ENCODE peak calls at places on chromosomes 12 and 14, in eight cellular contexts. A is keratinocyte, I is aorta, X is NCI-H1092 treated with DMSO at 0.1 percent for 48 hours, F is body of pancreas, E is GM04504, L is H4, U is PC-3. P is an unnamed sample.

GRCh38 chr12:62006076-62006732 is 254.0 kb upstream of the USP15 start:
- DNase-seq in U (peak; percentile 63), L (peak; percentile 47), I (no peak), X (peak; percentile 11), E (peak; percentile 19), A (no peak), F (peak; percentile 30), P (no peak)

GRCh38 chr12:106188249-106188648 is 49.5 kb upstream of the NUAK1 start:
- DNase-seq in L (no peak), I (no peak), X (no peak), E (no peak), U (no peak), A (no peak), F (no peak), P (no peak)

GRCh38 chr14:104037903-104038302 is 47.6 kb upstream of the ASPG start:
- DNase-seq in U (no peak), L (no peak), E (no peak), A (no peak), I (no peak), X (no peak), F (peak; percentile 25), P (peak; percentile 47)

GRCh38 chr12:18139989-18140596 is 50.1 kb upstream of the RERGL start:
- DNase-seq in I (no peak), E (peak; percentile 2), A (no peak), U (peak; percentile 60), F (no peak), L (peak; percentile 12), X (peak; percentile 36), P (no peak)

GRCh38 chr14:68145539-68145938 is 326.0 kb downstream of the RAD51B start:
- DNase-seq in U (no peak), E (no peak), I (no peak), A (no peak), L (no peak), X (no peak), F (no peak), P (no peak)

GRCh38 chr14:55133416-55133815 is 4.4 kb downstream of the LGALS3 start:
- DNase-seq in F (no peak), X (no peak), U (no peak), A (no peak), I (no peak), E (peak; percentile 40), L (peak; percentile 60), P (no peak)

GRCh38 chr12:75990189-75990912 is 41.2 kb downstream of the PHLDA1 start:
- DNase-seq in I (no peak), U (no peak), L (no peak), A (no peak), E (no peak), X (no peak), F (peak; percentile 24), P (no peak)

GRCh38 chr12:109558374-109559199 is 14.7 kb downstream of the MMAB start:
- DNase-seq in U (no peak), X (no peak), I (no peak), F (no peak), E (no peak), A (no peak), L (no peak), P (no peak)

GRCh38 chr14:49139593-49139992 is 446.6 kb downstream of the RPS29 start:
- DNase-seq in U (no peak), I (no peak), X (no peak), F (no peak), A (no peak), L (no peak), E (no peak), P (peak; percentile 35)

GRCh38 chr12:57124259-57124877 is 3.9 kb upstream of the LRP1 start:
- DNase-seq in X (peak; percentile 52), L (peak; percentile 67), I (peak; percentile 73), E (no peak), F (peak; percentile 84), A (no peak), U (peak; percentile 87), P (peak; percentile 80)

GRCh38 chr12:46830731-46831334 is 5.0 kb upstream of the SLC38A4 start:
- DNase-seq in U (no peak), F (peak; percentile 25), I (no peak), L (no peak), E (no peak), X (no peak), A (no peak), P (no peak)

GRCh38 chr14:41830679-41831078 is 224.0 kb downstream of the LRFN5 start:
- DNase-seq in X (no peak), E (no peak), I (no peak), L (peak; percentile 81), A (no peak), F (no peak), U (no peak), P (peak; percentile 40)

GRCh38 chr12:57456145-57456700 is 1.1 kb downstream of the INHBE start:
- DNase-seq in X (no peak), F (no peak), L (peak; percentile 77), I (peak; percentile 54), E (no peak), A (no peak), U (peak; percentile 60), P (no peak)

GRCh38 chr14:70905316-70905715 is 1.9 kb upstream of the PCNX1 start:
- DNase-seq in F (peak; percentile 33), A (no peak), E (peak; percentile 86), I (no peak), X (no peak), L (peak; percentile 90), U (no peak), P (peak; percentile 74)

GRCh38 chr12:27705263-27705662 is 5.4 kb upstream of the MRPS35 start:
- DNase-seq in I (no peak), E (no peak), L (no peak), X (no peak), F (no peak), A (no peak), U (no peak), P (no peak)

GRCh38 chr14:22978873-22979671 is 3.3 kb downstream of the AJUBA start:
- DNase-seq in U (peak; percentile 32), F (no peak), X (no peak), I (no peak), L (no peak), E (no peak), A (peak; percentile 94), P (no peak)

GRCh38 chr12:13173537-13173936 is 23.0 kb upstream of the EMP1 start:
- DNase-seq in L (peak; percentile 50), X (no peak), U (peak; percentile 75), E (peak; percentile 92), I (peak; percentile 86), A (no peak), F (peak; percentile 60), P (no peak)

GRCh38 chr12:75444444-75445136 is 36.0 kb upstream of the GLIPR1 start:
- DNase-seq in A (no peak), I (no peak), L (no peak), X (no peak), U (peak; percentile 75), E (no peak), F (no peak), P (peak; percentile 73)

GRCh38 chr12:52062167-52063080 is 7.4 kb upstream of the ATG101 start:
- DNase-seq in U (no peak), A (no peak), I (no peak), X (no peak), F (no peak), E (no peak), L (no peak), P (peak; percentile 76)

GRCh38 chr12:2301531-2302461 is 249.0 kb downstream of the CACNA1C start:
- DNase-seq in F (no peak), L (peak; percentile 94), I (peak; percentile 70), X (no peak), E (peak; percentile 74), U (no peak), A (no peak), P (peak; percentile 67)

GRCh38 chr14:68135566-68135965 is 316.0 kb downstream of the RAD51B start:
- DNase-seq in I (no peak), U (no peak), E (no peak), X (no peak), A (no peak), L (no peak), F (no peak), P (no peak)

GRCh38 chr14:65866906-65867305 is 454.4 kb downstream of the FUT8 start:
- DNase-seq in L (peak; percentile 20), I (no peak), U (no peak), F (no peak), E (no peak), A (no peak), X (peak; percentile 91), P (no peak)

GRCh38 chr12:69846976-69847375 is 21.9 kb downstream of the MYRFL start:
- DNase-seq in E (no peak), F (no peak), X (no peak), A (no peak), U (no peak), I (no peak), L (no peak), P (no peak)

GRCh38 chr14:67618617-67619063 is 1.1 kb upstream of the ARG2 start:
- DNase-seq in F (peak; percentile 33), X (peak; percentile 61), L (peak; percentile 64), U (peak; percentile 80), E (peak; percentile 60), I (no peak), A (peak; percentile 44), P (peak; percentile 7)

GRCh38 chr14:49849213-49849847 is 3.3 kb downstream of the NEMF start:
- DNase-seq in F (no peak), A (no peak), E (no peak), X (no peak), U (peak; percentile 89), L (no peak), I (no peak), P (no peak)

GRCh38 chr14:75413013-75413412 is 14.8 kb upstream of the JDP2 start:
- DNase-seq in F (no peak), L (no peak), X (no peak), I (no peak), A (no peak), U (no peak), E (no peak), P (no peak)

GRCh38 chr12:95102916-95103671 is 29.7 kb upstream of the NR2C1 start:
- DNase-seq in A (peak; percentile 41), L (peak; percentile 95), I (no peak), U (peak; percentile 99), F (no peak), E (no peak), X (peak; percentile 78), P (no peak)

GRCh38 chr14:60653388-60653690 is 4.1 kb upstream of the SIX1 start:
- DNase-seq in L (no peak), E (no peak), U (no peak), X (peak; percentile 74), I (no peak), F (no peak), A (no peak), P (no peak)

GRCh38 chr14:92453691-92454090 is 59.9 kb upstream of the RIN3 start:
- DNase-seq in X (no peak), U (no peak), F (no peak), L (no peak), E (no peak), A (no peak), I (no peak), P (no peak)

GRCh38 chr12:47236109-47236714 is 156.5 kb upstream of the AMIGO2 start:
- DNase-seq in U (peak; percentile 91), E (peak; percentile 83), L (peak; percentile 67), I (no peak), X (no peak), A (no peak), F (no peak), P (no peak)